ENCODE peak calls at places on chromosome 3, in four cellular contexts. T is K562, J is HepG2, D is SK-N-SH. Z is an unnamed sample.
A peak's percentile ranks its signal among the peaks of the same experiment; 100 is the strongest.

GRCh38 chr3:154642066-154642619 is 212.2 kb upstream of the GPR149 start:
- DNase-seq in D (no peak), J (no peak), T (no peak), Z (no peak)

GRCh38 chr3:98717584-98717983 is 45.6 kb upstream of the ST3GAL6 start:
- DNase-seq in J (no peak), T (no peak), D (no peak), Z (no peak)

GRCh38 chr3:58899953-58900298 is 149.9 kb downstream of the CFAP20DC start:
- DNase-seq in T (peak; percentile 4), J (no peak), D (peak; percentile 12), Z (peak; percentile 11)

GRCh38 chr3:170355738-170356595 is 1.5 kb upstream of the SKIL start:
- DNase-seq in T (peak; percentile 24), J (no peak), D (peak; percentile 41), Z (peak; percentile 66)

GRCh38 chr3:171057075-171057474 is 30.6 kb upstream of the SLC2A2 start:
- DNase-seq in D (no peak), J (no peak), T (no peak), Z (no peak)

GRCh38 chr3:184377882-184378445 is at the start of gene THPO:
- DNase-seq in J (peak; percentile 90), D (no peak), T (peak; percentile 81), Z (no peak)

GRCh38 chr3:193662757-193663322 is 69.8 kb downstream of the OPA1 start:
- DNase-seq in J (no peak), D (no peak), T (no peak), Z (no peak)

GRCh38 chr3:14001136-14001535 is 121.3 kb upstream of the WNT7A start:
- DNase-seq in D (no peak), J (no peak), T (no peak), Z (no peak)

GRCh38 chr3:183692436-183692835 is 5.2 kb upstream of the YEATS2 start:
- DNase-seq in J (no peak), D (no peak), T (no peak), Z (no peak)

GRCh38 chr3:70737656-70738309 is 425.3 kb upstream of the MDFIC2 start:
- DNase-seq in J (peak; percentile 25), T (no peak), D (no peak), Z (no peak)

GRCh38 chr3:71548995-71549394 is 34.5 kb downstream of the FOXP1 start:
- DNase-seq in J (no peak), T (no peak), D (no peak), Z (no peak)

GRCh38 chr3:23611737-23612295 is 193.9 kb upstream of the UBE2E1 start:
- DNase-seq in J (no peak), D (no peak), T (no peak), Z (no peak)

GRCh38 chr3:71095511-71096305 is 487.8 kb downstream of the FOXP1 start:
- DNase-seq in J (no peak), D (no peak), T (no peak), Z (no peak)

GRCh38 chr3:9820543-9820942 is 10.5 kb downstream of the TTLL3 start:
- DNase-seq in J (no peak), D (no peak), T (no peak), Z (no peak)

GRCh38 chr3:128367221-128367620 is 99.5 kb downstream of the DNAJB8 start:
- DNase-seq in J (no peak), T (no peak), D (no peak), Z (no peak)

GRCh38 chr3:169100616-169101015 is 562.9 kb downstream of the MECOM start:
- DNase-seq in T (no peak), D (no peak), J (no peak), Z (no peak)

GRCh38 chr3:15449489-15449888 is 22.1 kb downstream of the EAF1 start:
- DNase-seq in D (no peak), J (no peak), T (no peak), Z (no peak)

DNA sequence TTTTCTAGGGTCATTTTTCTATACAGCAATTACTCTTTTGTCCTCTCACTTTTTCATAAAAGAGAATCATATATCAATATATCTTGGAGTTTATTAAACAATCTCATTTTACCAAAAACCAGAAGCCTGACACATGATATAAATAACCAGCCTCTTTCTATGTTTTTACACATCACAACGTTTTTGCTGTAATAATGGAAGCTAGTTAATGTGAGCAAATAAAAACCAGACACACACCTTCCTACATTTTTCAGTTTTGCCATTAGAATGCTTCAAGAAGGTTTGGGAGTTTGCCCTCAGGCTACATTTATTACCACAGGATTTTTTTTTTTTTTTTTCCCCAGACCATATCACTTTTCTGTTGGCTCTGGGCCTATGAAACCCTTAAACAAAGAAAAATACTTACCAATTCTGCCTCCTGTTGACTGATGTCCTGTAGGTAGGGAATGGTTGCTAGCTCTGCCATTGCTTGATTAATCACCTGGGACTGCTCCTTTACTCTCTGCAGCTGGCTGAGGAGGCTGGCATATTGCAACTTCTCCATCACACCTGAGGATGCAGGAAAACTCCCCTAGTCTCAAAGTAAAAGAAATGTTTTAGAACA is 165.5 kb downstream of the ECT2 start:
- DNase-seq in T (no peak), J (no peak), D (no peak), Z (no peak)
- TF ChIP-seq GABPA in T (no peak), J (no peak), D (no peak), Z (no peak)

DNA sequence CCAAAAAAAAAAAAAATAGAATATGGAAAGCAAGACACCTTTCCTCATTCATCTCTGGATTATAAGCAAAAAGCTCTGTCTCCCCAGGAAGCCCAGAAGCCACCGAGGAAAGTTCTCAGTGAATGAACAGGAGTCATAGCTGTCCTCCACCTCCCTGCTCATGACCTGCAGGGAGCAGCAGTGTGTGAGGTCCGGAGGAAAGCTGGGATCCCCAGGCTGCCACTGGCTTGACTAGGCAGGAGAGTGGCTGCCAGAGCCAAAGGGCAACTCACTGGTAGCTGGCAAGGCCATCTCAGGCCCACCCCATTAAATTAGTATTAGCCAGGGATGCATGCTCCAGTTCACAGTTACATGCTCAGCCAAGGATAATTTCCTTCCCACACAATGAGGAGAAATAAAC is 191.6 kb upstream of the STT3B start:
- DNase-seq in D (peak; percentile 2), T (no peak), J (peak; percentile 52), Z (no peak)
- TF ChIP-seq GABPA in D (no peak), T (no peak), J (no peak), Z (no peak)

GRCh38 chr3:161274691-161275298 is 53.7 kb downstream of the NMD3 start:
- DNase-seq in J (peak; percentile 51), T (peak; percentile 58), D (peak; percentile 27), Z (no peak)
- TF ChIP-seq GABPA in J (no peak), T (no peak), D (no peak), Z (no peak)

DNA sequence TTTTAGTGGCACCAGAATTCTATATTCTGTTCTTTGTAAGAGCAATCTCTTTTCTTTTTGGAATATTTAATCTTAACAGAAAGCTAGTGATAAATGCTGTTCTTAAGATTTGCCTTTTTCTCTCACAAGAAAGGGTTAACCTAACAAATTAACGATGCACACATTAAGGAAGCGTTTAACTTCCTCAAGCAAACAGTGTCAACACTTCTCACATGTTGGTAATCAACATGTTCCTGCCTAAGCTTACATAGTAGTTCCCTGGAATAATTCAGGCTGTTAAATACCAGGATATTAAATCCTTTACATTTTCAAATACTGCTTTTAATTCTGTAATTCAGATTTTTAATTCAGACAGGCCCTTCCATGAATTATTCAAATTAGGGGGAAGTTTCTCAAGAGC is 67.4 kb upstream of the RPL35A start:
- DNase-seq in D (no peak), J (no peak), T (no peak), Z (no peak)
- TF ChIP-seq GABPA in D (no peak), J (no peak), T (no peak), Z (no peak)

GRCh38 chr3:48859188-48859587 is 11.5 kb upstream of the PRKAR2A start:
- DNase-seq in D (no peak), T (no peak), J (no peak), Z (no peak)

GRCh38 chr3:48856469-48856868 is 8.8 kb upstream of the PRKAR2A start:
- DNase-seq in D (no peak), J (no peak), T (no peak), Z (no peak)

GRCh38 chr3:48852151-48852550 is 4.5 kb upstream of the PRKAR2A start:
- DNase-seq in T (no peak), D (no peak), J (no peak), Z (no peak)

GRCh38 chr3:48858709-48859108 is 11.0 kb upstream of the PRKAR2A start:
- DNase-seq in J (no peak), D (no peak), T (no peak), Z (no peak)

GRCh38 chr3:48855681-48856447 is 8.2 kb upstream of the PRKAR2A start:
- DNase-seq in T (no peak), J (peak; percentile 87), D (no peak), Z (no peak)
- TF ChIP-seq GABPA in T (no peak), J (peak; percentile 67), D (no peak), Z (no peak)

GRCh38 chr3:133367956-133368355 is 31.9 kb upstream of the BFSP2 start:
- DNase-seq in D (no peak), T (no peak), J (no peak), Z (no peak)
- TF ChIP-seq GABPA in D (no peak), T (no peak), J (no peak), Z (no peak)

DNA sequence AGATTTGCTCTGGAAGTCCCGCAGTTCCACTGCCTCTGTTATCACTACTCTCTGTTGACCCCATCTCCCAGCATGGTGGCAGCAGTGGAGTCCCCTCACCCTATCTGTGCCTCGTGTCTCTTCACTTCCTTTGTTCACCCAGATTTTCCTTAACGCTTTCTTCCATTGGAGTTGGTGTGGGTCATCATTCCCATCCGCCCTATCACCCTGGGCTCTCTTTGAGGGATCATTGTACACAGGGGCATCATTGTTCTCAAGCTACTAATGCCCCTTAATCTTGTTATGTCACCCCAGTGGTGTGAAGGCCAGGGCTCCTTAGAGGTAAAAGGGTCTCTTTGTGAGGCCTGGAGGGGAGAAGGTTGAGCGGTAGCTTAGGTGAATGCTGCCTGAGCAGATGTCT is 329.5 kb upstream of the CTDSPL start:
- DNase-seq in T (no peak), J (no peak), D (no peak), Z (no peak)
- TF ChIP-seq GABPA in T (no peak), J (no peak), D (no peak), Z (no peak)

GRCh38 chr3:18134386-18135082 is 290.6 kb downstream of the SATB1 start:
- DNase-seq in D (no peak), T (no peak), J (no peak), Z (no peak)
- TF ChIP-seq GABPA in D (no peak), T (no peak), J (no peak), Z (no peak)

DNA sequence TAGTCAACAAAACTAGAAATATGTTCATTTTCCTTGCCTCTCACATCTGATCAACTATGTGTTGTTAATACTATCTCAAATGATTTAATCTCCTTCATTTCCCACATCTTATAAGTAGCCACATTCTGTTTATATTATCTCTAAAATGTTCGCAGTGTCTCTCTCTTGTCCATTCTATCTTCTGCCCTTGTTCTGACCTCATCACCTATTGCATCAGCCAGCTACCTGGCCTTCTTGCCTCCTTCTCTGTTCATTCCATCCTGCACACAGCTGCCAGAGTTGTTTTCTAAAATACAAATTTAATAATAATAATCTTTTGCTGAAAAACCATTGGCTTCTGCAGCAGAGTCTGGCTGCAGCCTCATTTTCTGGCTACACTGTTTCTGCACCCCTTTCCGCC is 75.3 kb upstream of the CCNL1 start:
- DNase-seq in T (no peak), J (no peak), D (no peak), Z (no peak)
- TF ChIP-seq GABPA in T (no peak), J (no peak), D (no peak), Z (no peak)